ENCODE peak calls at places on chromosomes 4 and X, in five cellular contexts. Z is Daoy; X is activated CD8-positive, alpha-beta memory T cell treated with anti-CD3 and anti-CD28 coated beads, Interleukin-2, amount 50 U/mL, for 4 hours; U is activated B cell treated with CpG ODN at 0.5 μM for 24 hours; M is fibroblast of mammary gland. D is an unnamed sample.

GRCh38 chr4:119053245-119053644 is 82.4 kb upstream of the MYOZ2 start:
- DNase-seq in Z (no peak), X (no peak), U (no peak), M (no peak), D (no peak)

GRCh38 chrX:14903891-14904290 is 30.7 kb downstream of the MOSPD2 start:
- DNase-seq in Z (no peak), X (no peak), U (no peak), M (no peak), D (no peak)

GRCh38 chr4:145130130-145130529 is 32.0 kb downstream of the ABCE1 start:
- DNase-seq in Z (no peak), X (no peak), U (no peak), M (no peak), D (no peak)

GRCh38 chrX:135528274-135528673 is 7.8 kb downstream of the INTS6L start:
- DNase-seq in Z (no peak), X (no peak), U (no peak), M (no peak), D (no peak)

GRCh38 chr4:1309261-1310010 is 19.7 kb downstream of the MAEA start:
- DNase-seq in Z (peak; percentile 78), X (peak; percentile 57), U (peak; percentile 29), M (peak; percentile 93), D (peak; percentile 94)

GRCh38 chr4:68372588-68372987 is 22.7 kb upstream of the YTHDC1 start:
- DNase-seq in Z (no peak), X (no peak), U (no peak), M (peak; percentile 37), D (no peak)

GRCh38 chrX:68503830-68504229 is 5.0 kb downstream of the YIPF6 start:
- DNase-seq in Z (no peak), X (no peak), U (no peak), M (peak; percentile 45), D (no peak)

GRCh38 chrX:71210829-71211228 is 12.2 kb upstream of the GJB1 start:
- DNase-seq in Z (no peak), X (no peak), U (no peak), M (peak; percentile 80), D (no peak)

GRCh38 chrX:17531500-17531899 is 156.5 kb downstream of the NHS start:
- DNase-seq in Z (no peak), X (no peak), U (no peak), M (no peak), D (no peak)

GRCh38 chr4:3229964-3230363 is 19.0 kb upstream of the MSANTD1 start:
- DNase-seq in Z (no peak), X (no peak), U (no peak), M (no peak), D (no peak)

GRCh38 chr4:32824321-32824720 is 2104.2 kb downstream of the PCDH7 start:
- DNase-seq in Z (no peak), X (no peak), U (no peak), M (peak; percentile 37), D (no peak)

GRCh38 chr4:157706134-157706533 is 466.7 kb downstream of the GASK1B start:
- DNase-seq in Z (no peak), X (no peak), U (no peak), M (no peak), D (no peak)

GRCh38 chr4:3375688-3376087 is 66.1 kb upstream of the HGFAC start:
- DNase-seq in Z (peak; percentile 94), X (no peak), U (no peak), M (peak; percentile 92), D (no peak)

GRCh38 chr4:105092768-105093167 is 53.9 kb upstream of the TET2 start:
- DNase-seq in Z (peak; percentile 2), X (no peak), U (no peak), M (peak; percentile 68), D (no peak)